ENCODE peak calls at places on chromosome X, in four cellular contexts. U is SK-N-SH, Q is spleen, X is transverse colon. D is an unnamed sample.

GRCh38 chrX:31706456-31706855 is 634.6 kb upstream of the FTHL17 start:
- DNase-seq in U (no peak), Q (no peak), X (no peak), D (no peak)

GRCh38 chrX:79369871-79370270 is 2.7 kb upstream of the ITM2A start:
- DNase-seq in U (no peak), Q (no peak), X (no peak), D (no peak)

GRCh38 chrX:16416588-16416987 is 233.4 kb upstream of the S100G start:
- DNase-seq in U (no peak), Q (no peak), X (no peak), D (no peak)

GRCh38 chrX:120857240-120857639 is 18.4 kb downstream of the CT47B1 start:
- DNase-seq in U (no peak), Q (no peak), X (no peak), D (no peak)

GRCh38 chrX:103520391-103520790 is 1.1 kb upstream of the RAB40A start:
- DNase-seq in U (no peak), Q (no peak), X (no peak), D (no peak)

GRCh38 chrX:99914676-99915075 is 495.4 kb downstream of the PCDH19 start:
- DNase-seq in U (no peak), Q (no peak), X (no peak), D (no peak)

GRCh38 chrX:24282381-24283121 is 31.3 kb downstream of the SUPT20HL2 start:
- DNase-seq in U (no peak), Q (no peak), X (no peak), D (peak; percentile 69)

GRCh38 chrX:38895775-38896174 is 94.5 kb downstream of the MID1IP1 start:
- DNase-seq in U (no peak), Q (no peak), X (no peak), D (no peak)

GRCh38 chrX:147911192-147912022 is at the start of gene FMR1:
- DNase-seq in U (peak; percentile 95), Q (peak; percentile 98), X (peak; percentile 95), D (peak; percentile 97)

GRCh38 chrX:132468454-132468853 is 20.4 kb downstream of the MBNL3 start:
- DNase-seq in U (no peak), Q (no peak), X (no peak), D (no peak)

GRCh38 chrX:31836479-31836878 is 764.6 kb upstream of the FTHL17 start:
- DNase-seq in U (no peak), Q (no peak), X (no peak), D (no peak)

GRCh38 chrX:132165651-132166050 is 37.8 kb upstream of the FRMD7 start:
- DNase-seq in U (no peak), Q (no peak), X (no peak), D (no peak)

GRCh38 chrX:17669891-17670290 is 67.4 kb upstream of the SCML1 start:
- DNase-seq in U (no peak), Q (no peak), X (no peak), D (no peak)

GRCh38 chrX:154804564-154804956 is 725 bp downstream of the MPP1 start:
- DNase-seq in U (peak; percentile 44), Q (no peak), X (no peak), D (no peak)

GRCh38 chrX:138191998-138192397 is 519.5 kb downstream of the FGF13 start:
- DNase-seq in U (peak; percentile 1), Q (no peak), X (no peak), D (no peak)

GRCh38 chrX:118872102-118872566 is 48.5 kb downstream of the ZCCHC12 start:
- DNase-seq in U (no peak), Q (no peak), X (peak; percentile 31), D (peak; percentile 70)

GRCh38 chrX:118212817-118213183 is 96.2 kb upstream of the KLHL13 start:
- DNase-seq in U (no peak), Q (no peak), X (no peak), D (no peak)

GRCh38 chrX:3548743-3549441 is 164.6 kb downstream of the PRKX start:
- DNase-seq in U (peak; percentile 14), Q (no peak), X (no peak), D (no peak)

GRCh38 chrX:144006811-144007210 is 122.9 kb downstream of the UBE2NL start:
- DNase-seq in U (no peak), Q (no peak), X (no peak), D (no peak)

GRCh38 chrX:72306851-72307645 is 1.3 kb upstream of the CITED1 start:
- DNase-seq in U (peak; percentile 87), Q (peak; percentile 88), X (peak; percentile 65), D (peak; percentile 79)

GRCh38 chrX:124257924-124258706 is 74.3 kb upstream of the TEX13D start:
- DNase-seq in U (no peak), Q (no peak), X (no peak), D (no peak)

DNA sequence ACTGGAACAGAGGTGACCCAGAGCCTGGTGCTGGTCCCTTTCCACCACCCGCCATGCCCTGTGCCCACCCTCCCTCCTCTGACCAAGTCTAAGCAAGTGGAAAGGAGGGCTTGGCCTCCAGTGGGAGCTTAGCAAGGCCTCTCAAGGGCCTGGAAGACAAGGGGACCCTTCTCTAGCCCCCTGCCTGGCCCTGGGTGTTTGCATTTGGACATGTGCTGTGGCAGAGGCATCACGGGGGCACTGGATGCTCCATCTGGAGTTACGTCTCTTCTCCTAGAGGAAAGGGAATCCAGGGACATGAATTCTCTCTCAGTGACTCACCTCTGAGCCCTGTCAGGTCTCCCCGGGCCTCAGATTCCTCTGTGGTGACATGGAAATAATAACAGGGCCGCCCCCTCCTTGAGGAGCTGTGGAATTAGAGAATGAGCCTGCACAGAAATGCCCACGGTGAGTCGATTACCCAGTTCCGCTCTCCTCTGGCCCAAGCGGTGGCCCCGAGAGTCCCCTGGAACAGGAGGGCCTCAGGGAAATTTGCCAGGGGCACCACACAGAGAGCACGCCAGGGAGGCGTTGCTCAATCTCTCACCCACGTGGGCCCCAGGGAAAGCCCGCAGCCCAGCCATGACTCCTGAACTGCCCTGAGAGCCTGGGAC is 189.7 kb downstream of the BCOR start:
- DNase-seq in U (peak; percentile 30), Q (no peak), X (peak; percentile 32), D (peak; percentile 86)
- TF ChIP-seq POLR2AphosphoS5 in U (peak; percentile 69), Q (no peak), X (no peak), D (peak; percentile 29)

GRCh38 chrX:13647709-13648212 is 5.2 kb upstream of the TCEANC start:
- DNase-seq in U (no peak), Q (no peak), X (peak; percentile 60), D (peak; percentile 73)
- TF ChIP-seq POLR2AphosphoS5 in U (no peak), Q (peak; percentile 38), X (peak; percentile 37), D (peak; percentile 61)

GRCh38 chrX:40172980-40173661 is 75.4 kb upstream of the BCOR start:
- DNase-seq in U (no peak), Q (no peak), X (no peak), D (no peak)
- TF ChIP-seq POLR2AphosphoS5 in U (no peak), Q (no peak), X (no peak), D (no peak)

DNA sequence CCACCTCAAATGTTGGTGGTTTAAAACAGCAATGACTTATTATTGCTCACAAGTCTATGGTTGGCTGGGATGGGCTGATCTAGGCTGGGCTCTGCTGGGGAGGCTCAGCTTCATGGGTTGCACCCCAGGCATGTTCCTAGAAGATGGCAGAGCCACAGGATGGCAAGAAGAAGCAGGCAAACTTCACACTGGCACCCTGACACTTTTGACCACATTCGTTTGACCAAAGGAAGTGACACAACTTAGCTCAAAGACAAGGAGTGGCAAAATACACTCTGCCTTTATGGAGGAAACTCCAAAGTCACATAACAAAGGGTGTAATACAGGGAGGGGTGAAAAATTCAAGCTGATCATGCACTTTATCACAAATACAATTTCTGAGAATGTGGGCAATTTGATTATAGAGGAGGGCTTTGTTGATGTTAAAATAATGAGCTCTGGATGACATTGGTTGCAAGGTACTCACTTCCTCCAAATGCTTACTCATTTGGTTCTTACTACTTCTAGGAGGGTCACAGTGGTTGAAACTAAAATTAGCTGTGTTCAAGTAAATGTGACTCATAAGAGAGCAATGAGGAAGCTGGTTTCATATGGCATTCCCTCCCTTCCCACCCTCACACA is 249.2 kb upstream of the RPS6KA3 start:
- DNase-seq in U (no peak), Q (no peak), X (no peak), D (no peak)
- TF ChIP-seq POLR2AphosphoS5 in U (peak; percentile 23), Q (no peak), X (peak; percentile 12), D (no peak)

GRCh38 chrX:51802917-51803688 is 59.9 kb downstream of the GSPT2 start:
- DNase-seq in U (peak; percentile 53), Q (peak; percentile 83), X (peak; percentile 69), D (peak; percentile 68)
- TF ChIP-seq POLR2AphosphoS5 in U (peak; percentile 59), Q (peak; percentile 25), X (peak; percentile 38), D (no peak)

GRCh38 chrX:40012800-40013682 is 84.7 kb downstream of the BCOR start:
- DNase-seq in U (no peak), Q (peak; percentile 88), X (peak; percentile 87), D (peak; percentile 88)
- TF ChIP-seq POLR2AphosphoS5 in U (no peak), Q (peak; percentile 59), X (peak; percentile 84), D (peak; percentile 75)